ENCODE peak calls at places on chromosomes 11 and 22, in nine cellular contexts. One of them, this sample, is unnamed.

GRCh38 chr22:16953206-16954059 is 54.6 kb downstream of the GAB4 start:
- DNase-seq in CD4-positive, alpha-beta T cell: no peak
- DNase-seq in GM13977: no peak
- DNase-seq in neural crest cell: no peak
- DNase-seq in fibroblast of mammary gland: no peak
- DNase-seq in neural progenitor cell: no peak
- DNase-seq in fibroblast of pulmonary artery: no peak
- DNase-seq in kidney: no peak
- DNase-seq in lung: no peak
- DNase-seq in this sample: no peak

GRCh38 chr11:330694-331314 is 10.1 kb upstream of the IFITM3 start:
- DNase-seq in CD4-positive, alpha-beta T cell: no peak
- DNase-seq in GM13977: no peak
- DNase-seq in neural crest cell: no peak
- DNase-seq in fibroblast of mammary gland: no peak
- DNase-seq in neural progenitor cell: no peak
- DNase-seq in fibroblast of pulmonary artery: no peak
- DNase-seq in kidney: peak; percentile 71
- DNase-seq in lung: no peak
- DNase-seq in this sample: no peak

GRCh38 chr22:44620841-44621382 is 81.1 kb upstream of the PRR5 start:
- DNase-seq in CD4-positive, alpha-beta T cell: no peak
- DNase-seq in GM13977: no peak
- DNase-seq in neural crest cell: no peak
- DNase-seq in fibroblast of mammary gland: no peak
- DNase-seq in neural progenitor cell: no peak
- DNase-seq in fibroblast of pulmonary artery: no peak
- DNase-seq in kidney: no peak
- DNase-seq in lung: no peak
- DNase-seq in this sample: no peak

GRCh38 chr22:49956418-49956770 is 4.2 kb upstream of the PIM3 start:
- DNase-seq in CD4-positive, alpha-beta T cell: no peak
- DNase-seq in GM13977: no peak
- DNase-seq in neural crest cell: no peak
- DNase-seq in fibroblast of mammary gland: no peak
- DNase-seq in neural progenitor cell: no peak
- DNase-seq in fibroblast of pulmonary artery: no peak
- DNase-seq in kidney: peak; percentile 74
- DNase-seq in lung: no peak
- DNase-seq in this sample: no peak

GRCh38 chr11:132648841-132649240 is 883.5 kb downstream of the OPCML start:
- DNase-seq in CD4-positive, alpha-beta T cell: no peak
- DNase-seq in GM13977: no peak
- DNase-seq in neural crest cell: no peak
- DNase-seq in fibroblast of mammary gland: no peak
- DNase-seq in neural progenitor cell: no peak
- DNase-seq in fibroblast of pulmonary artery: no peak
- DNase-seq in kidney: no peak
- DNase-seq in lung: no peak
- DNase-seq in this sample: no peak

GRCh38 chr22:22042599-22043295 is 60.2 kb upstream of the TOP3B start:
- DNase-seq in CD4-positive, alpha-beta T cell: no peak
- DNase-seq in GM13977: no peak
- DNase-seq in neural crest cell: no peak
- DNase-seq in fibroblast of mammary gland: no peak
- DNase-seq in neural progenitor cell: no peak
- DNase-seq in fibroblast of pulmonary artery: no peak
- DNase-seq in kidney: no peak
- DNase-seq in lung: no peak
- DNase-seq in this sample: no peak

GRCh38 chr11:20367313-20367948 is 3.9 kb downstream of the HTATIP2 start:
- DNase-seq in CD4-positive, alpha-beta T cell: peak; percentile 19
- DNase-seq in GM13977: peak; percentile 36
- DNase-seq in neural crest cell: no peak
- DNase-seq in fibroblast of mammary gland: peak; percentile 95
- DNase-seq in neural progenitor cell: no peak
- DNase-seq in fibroblast of pulmonary artery: peak; percentile 88
- DNase-seq in kidney: no peak
- DNase-seq in lung: no peak
- DNase-seq in this sample: no peak

GRCh38 chr22:49825436-49825835 is 2.2 kb downstream of the BRD1 start:
- DNase-seq in CD4-positive, alpha-beta T cell: no peak
- DNase-seq in GM13977: no peak
- DNase-seq in neural crest cell: no peak
- DNase-seq in fibroblast of mammary gland: peak; percentile 55
- DNase-seq in neural progenitor cell: no peak
- DNase-seq in fibroblast of pulmonary artery: peak; percentile 25
- DNase-seq in kidney: no peak
- DNase-seq in lung: no peak
- DNase-seq in this sample: no peak

GRCh38 chr11:73291196-73291595 is 16.9 kb upstream of the ARHGEF17 start:
- DNase-seq in CD4-positive, alpha-beta T cell: no peak
- DNase-seq in GM13977: no peak
- DNase-seq in neural crest cell: no peak
- DNase-seq in fibroblast of mammary gland: no peak
- DNase-seq in neural progenitor cell: no peak
- DNase-seq in fibroblast of pulmonary artery: no peak
- DNase-seq in kidney: peak; percentile 22
- DNase-seq in lung: no peak
- DNase-seq in this sample: no peak

GRCh38 chr22:29994027-29994715 is 86.1 kb upstream of the HORMAD2 start:
- DNase-seq in CD4-positive, alpha-beta T cell: no peak
- DNase-seq in GM13977: no peak
- DNase-seq in neural crest cell: no peak
- DNase-seq in fibroblast of mammary gland: peak; percentile 79
- DNase-seq in neural progenitor cell: no peak
- DNase-seq in fibroblast of pulmonary artery: peak; percentile 48
- DNase-seq in kidney: no peak
- DNase-seq in lung: no peak
- DNase-seq in this sample: no peak

GRCh38 chr11:130847517-130847916 is 68.8 kb downstream of the SNX19 start:
- DNase-seq in CD4-positive, alpha-beta T cell: no peak
- DNase-seq in GM13977: no peak
- DNase-seq in neural crest cell: no peak
- DNase-seq in fibroblast of mammary gland: peak; percentile 93
- DNase-seq in neural progenitor cell: no peak
- DNase-seq in fibroblast of pulmonary artery: peak; percentile 75
- DNase-seq in kidney: no peak
- DNase-seq in lung: no peak
- DNase-seq in this sample: no peak

GRCh38 chr22:23774922-23775436 is 2.3 kb downstream of the MMP11 start:
- DNase-seq in CD4-positive, alpha-beta T cell: no peak
- DNase-seq in GM13977: no peak
- DNase-seq in neural crest cell: no peak
- DNase-seq in fibroblast of mammary gland: peak; percentile 43
- DNase-seq in neural progenitor cell: peak; percentile 60
- DNase-seq in fibroblast of pulmonary artery: peak; percentile 41
- DNase-seq in kidney: no peak
- DNase-seq in lung: no peak
- DNase-seq in this sample: no peak

GRCh38 chr11:61569701-61570100 is 11.2 kb downstream of the SYT7 start:
- DNase-seq in CD4-positive, alpha-beta T cell: no peak
- DNase-seq in GM13977: no peak
- DNase-seq in neural crest cell: no peak
- DNase-seq in fibroblast of mammary gland: no peak
- DNase-seq in neural progenitor cell: no peak
- DNase-seq in fibroblast of pulmonary artery: no peak
- DNase-seq in kidney: no peak
- DNase-seq in lung: no peak
- DNase-seq in this sample: no peak

GRCh38 chr11:28833670-28834069 is 725.5 kb downstream of the METTL15 start:
- DNase-seq in CD4-positive, alpha-beta T cell: no peak
- DNase-seq in GM13977: no peak
- DNase-seq in neural crest cell: no peak
- DNase-seq in fibroblast of mammary gland: peak; percentile 72
- DNase-seq in neural progenitor cell: no peak
- DNase-seq in fibroblast of pulmonary artery: peak; percentile 99
- DNase-seq in kidney: no peak
- DNase-seq in lung: no peak
- DNase-seq in this sample: no peak

GRCh38 chr22:47630741-47631534 is 868.5 kb downstream of the TBC1D22A start:
- DNase-seq in CD4-positive, alpha-beta T cell: no peak
- DNase-seq in GM13977: no peak
- DNase-seq in neural crest cell: no peak
- DNase-seq in fibroblast of mammary gland: no peak
- DNase-seq in neural progenitor cell: no peak
- DNase-seq in fibroblast of pulmonary artery: no peak
- DNase-seq in kidney: peak; percentile 56
- DNase-seq in lung: no peak
- DNase-seq in this sample: no peak

GRCh38 chr11:116579857-116580727 is 192.7 kb downstream of the BUD13 start:
- DNase-seq in CD4-positive, alpha-beta T cell: no peak
- DNase-seq in GM13977: peak; percentile 36
- DNase-seq in neural crest cell: peak; percentile 14
- DNase-seq in fibroblast of mammary gland: no peak
- DNase-seq in neural progenitor cell: peak; percentile 85
- DNase-seq in fibroblast of pulmonary artery: no peak
- DNase-seq in kidney: peak; percentile 54
- DNase-seq in lung: no peak
- DNase-seq in this sample: peak; percentile 54

DNA sequence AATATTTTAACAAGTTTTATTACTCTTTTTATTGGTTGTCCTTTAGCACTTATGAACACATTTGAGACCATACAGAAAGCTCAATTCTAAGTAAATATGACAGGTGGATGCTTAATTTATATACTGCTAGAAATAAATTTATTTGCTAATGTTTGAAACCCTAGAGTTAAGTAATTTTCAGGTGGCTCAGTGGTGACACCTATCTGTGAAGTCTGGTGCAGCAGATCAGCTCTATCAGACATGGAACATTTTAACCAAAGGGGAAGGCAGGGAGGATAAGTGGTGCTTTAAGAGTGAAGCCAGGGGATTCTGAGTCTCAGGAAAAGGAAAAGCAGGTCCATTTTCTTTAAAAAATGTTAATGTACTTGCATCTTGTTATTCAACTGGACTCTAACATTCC is 175.8 kb downstream of the DSCAML1 start:
- DNase-seq in CD4-positive, alpha-beta T cell: no peak
- DNase-seq in GM13977: peak; percentile 45
- DNase-seq in neural crest cell: no peak
- DNase-seq in fibroblast of mammary gland: peak; percentile 28
- DNase-seq in neural progenitor cell: no peak
- DNase-seq in fibroblast of pulmonary artery: peak; percentile 23
- DNase-seq in kidney: no peak
- DNase-seq in lung: no peak
- DNase-seq in this sample: no peak
- TF ChIP-seq CTCF in CD4-positive, alpha-beta T cell: peak; percentile 19
- TF ChIP-seq CTCF in GM13977: peak; percentile 60
- TF ChIP-seq CTCF in neural crest cell: peak; percentile 61
- TF ChIP-seq CTCF in fibroblast of mammary gland: peak; percentile 75
- TF ChIP-seq CTCF in neural progenitor cell: peak; percentile 55
- TF ChIP-seq CTCF in fibroblast of pulmonary artery: peak; percentile 61
- TF ChIP-seq CTCF in kidney: peak; percentile 12
- TF ChIP-seq CTCF in lung: no peak
- TF ChIP-seq CTCF in this sample: peak; percentile 20

GRCh38 chr11:1453611-1454386 is 32.8 kb downstream of the MOB2 start:
- DNase-seq in CD4-positive, alpha-beta T cell: no peak
- DNase-seq in GM13977: peak; percentile 89
- DNase-seq in neural crest cell: no peak
- DNase-seq in fibroblast of mammary gland: no peak
- DNase-seq in neural progenitor cell: peak; percentile 73
- DNase-seq in fibroblast of pulmonary artery: no peak
- DNase-seq in kidney: no peak
- DNase-seq in lung: peak; percentile 55
- DNase-seq in this sample: peak; percentile 50
- TF ChIP-seq CTCF in CD4-positive, alpha-beta T cell: peak; percentile 61
- TF ChIP-seq CTCF in GM13977: peak; percentile 58
- TF ChIP-seq CTCF in neural crest cell: no peak
- TF ChIP-seq CTCF in fibroblast of mammary gland: no peak
- TF ChIP-seq CTCF in neural progenitor cell: peak; percentile 46
- TF ChIP-seq CTCF in fibroblast of pulmonary artery: no peak
- TF ChIP-seq CTCF in kidney: no peak
- TF ChIP-seq CTCF in lung: no peak
- TF ChIP-seq CTCF in this sample: no peak

GRCh38 chr11:108871152-108871551 is 206.3 kb downstream of the DDX10 start:
- DNase-seq in CD4-positive, alpha-beta T cell: no peak
- DNase-seq in GM13977: no peak
- DNase-seq in neural crest cell: no peak
- DNase-seq in fibroblast of mammary gland: peak; percentile 72
- DNase-seq in neural progenitor cell: peak; percentile 41
- DNase-seq in fibroblast of pulmonary artery: peak; percentile 78
- DNase-seq in kidney: no peak
- DNase-seq in lung: no peak
- DNase-seq in this sample: no peak
- TF ChIP-seq CTCF in CD4-positive, alpha-beta T cell: peak; percentile 17
- TF ChIP-seq CTCF in GM13977: peak; percentile 45
- TF ChIP-seq CTCF in neural crest cell: peak; percentile 56
- TF ChIP-seq CTCF in fibroblast of mammary gland: peak; percentile 80
- TF ChIP-seq CTCF in neural progenitor cell: peak; percentile 59
- TF ChIP-seq CTCF in fibroblast of pulmonary artery: peak; percentile 76
- TF ChIP-seq CTCF in kidney: peak; percentile 58
- TF ChIP-seq CTCF in lung: no peak
- TF ChIP-seq CTCF in this sample: peak; percentile 24

GRCh38 chr11:76249195-76249741 is 43.0 kb upstream of the WNT11 start:
- DNase-seq in CD4-positive, alpha-beta T cell: no peak
- DNase-seq in GM13977: no peak
- DNase-seq in neural crest cell: no peak
- DNase-seq in fibroblast of mammary gland: no peak
- DNase-seq in neural progenitor cell: no peak
- DNase-seq in fibroblast of pulmonary artery: no peak
- DNase-seq in kidney: peak; percentile 16
- DNase-seq in lung: no peak
- DNase-seq in this sample: no peak

GRCh38 chr11:76247091-76247490 is 40.8 kb upstream of the WNT11 start:
- DNase-seq in CD4-positive, alpha-beta T cell: no peak
- DNase-seq in GM13977: no peak
- DNase-seq in neural crest cell: no peak
- DNase-seq in fibroblast of mammary gland: no peak
- DNase-seq in neural progenitor cell: no peak
- DNase-seq in fibroblast of pulmonary artery: no peak
- DNase-seq in kidney: peak; percentile 35
- DNase-seq in lung: no peak
- DNase-seq in this sample: no peak

GRCh38 chr11:76246271-76246933 is 40.1 kb upstream of the WNT11 start:
- DNase-seq in CD4-positive, alpha-beta T cell: no peak
- DNase-seq in GM13977: no peak
- DNase-seq in neural crest cell: no peak
- DNase-seq in fibroblast of mammary gland: no peak
- DNase-seq in neural progenitor cell: no peak
- DNase-seq in fibroblast of pulmonary artery: no peak
- DNase-seq in kidney: peak; percentile 59
- DNase-seq in lung: no peak
- DNase-seq in this sample: no peak

GRCh38 chr11:76250520-76251222 is 44.4 kb upstream of the WNT11 start:
- DNase-seq in CD4-positive, alpha-beta T cell: no peak
- DNase-seq in GM13977: no peak
- DNase-seq in neural crest cell: no peak
- DNase-seq in fibroblast of mammary gland: no peak
- DNase-seq in neural progenitor cell: no peak
- DNase-seq in fibroblast of pulmonary artery: no peak
- DNase-seq in kidney: no peak
- DNase-seq in lung: no peak
- DNase-seq in this sample: no peak

DNA sequence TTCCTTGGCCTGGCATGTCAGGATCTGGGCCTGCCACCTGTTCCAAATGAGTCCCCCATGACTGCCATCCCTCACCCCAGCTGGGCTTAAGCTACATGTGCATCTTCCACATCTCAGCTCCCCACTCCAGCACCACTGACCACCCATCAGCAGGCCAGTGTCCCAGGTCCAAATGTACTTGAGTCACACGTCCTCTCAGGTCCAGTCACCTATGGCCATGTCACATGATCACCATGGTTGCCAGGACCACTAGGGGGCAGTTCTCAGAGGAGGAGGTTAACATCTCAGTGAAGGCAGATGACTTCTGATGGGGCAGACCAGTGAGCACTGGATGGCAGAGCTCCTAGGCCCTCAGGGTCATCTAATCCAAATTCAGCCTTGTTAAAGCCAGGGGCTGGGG is 41.9 kb upstream of the WNT11 start:
- DNase-seq in CD4-positive, alpha-beta T cell: no peak
- DNase-seq in GM13977: peak; percentile 43
- DNase-seq in neural crest cell: no peak
- DNase-seq in fibroblast of mammary gland: peak; percentile 33
- DNase-seq in neural progenitor cell: peak; percentile 49
- DNase-seq in fibroblast of pulmonary artery: peak; percentile 13
- DNase-seq in kidney: peak; percentile 29
- DNase-seq in lung: no peak
- DNase-seq in this sample: no peak
- TF ChIP-seq CTCF in CD4-positive, alpha-beta T cell: no peak
- TF ChIP-seq CTCF in GM13977: peak; percentile 46
- TF ChIP-seq CTCF in neural crest cell: peak; percentile 30
- TF ChIP-seq CTCF in fibroblast of mammary gland: peak; percentile 30
- TF ChIP-seq CTCF in neural progenitor cell: peak; percentile 49
- TF ChIP-seq CTCF in fibroblast of pulmonary artery: peak; percentile 31
- TF ChIP-seq CTCF in kidney: no peak
- TF ChIP-seq CTCF in lung: no peak
- TF ChIP-seq CTCF in this sample: no peak

This sample was measured in nephron progenitor cell.